ENCODE peak calls at places on chromosomes 5 and 9, in six cellular contexts. One of them, this sample, is unnamed.
A peak's percentile ranks its signal among the peaks of the same experiment; 100 is the strongest.

GRCh38 chr5:3856036-3856435 is 260.4 kb downstream of the IRX1 start:
- DNase-seq in NCI-H510A treated with DMSO at 0.1 percent for 48 hours: no peak
- DNase-seq in activated naive CD4-positive, alpha-beta T cell treated with anti-CD3 and anti-CD28 coated beads, Interleukin-2, amount 10 ng/mL, durations not matched to agents 7 days and 5 days: no peak
- DNase-seq in pancreas: no peak
- DNase-seq in NCI-H2081: no peak
- DNase-seq in stimulated activated CD8-positive, alpha-beta memory T cell treated with anti-CD3 and anti-CD28 coated beads, Interleukin-7, amount 100 ng/mL, for 1 hour: no peak
- DNase-seq in this sample: no peak

GRCh38 chr5:106691701-106692100 is 979.0 kb downstream of the EFNA5 start:
- DNase-seq in pancreas: no peak
- DNase-seq in NCI-H2081: no peak
- DNase-seq in stimulated activated CD8-positive, alpha-beta memory T cell treated with anti-CD3 and anti-CD28 coated beads, Interleukin-7, amount 100 ng/mL, for 1 hour: no peak
- DNase-seq in NCI-H510A treated with DMSO at 0.1 percent for 48 hours: no peak
- DNase-seq in activated naive CD4-positive, alpha-beta T cell treated with anti-CD3 and anti-CD28 coated beads, Interleukin-2, amount 10 ng/mL, durations not matched to agents 7 days and 5 days: no peak
- DNase-seq in this sample: no peak

GRCh38 chr9:73216016-73216415 is 64.4 kb downstream of the ANXA1 start:
- DNase-seq in activated naive CD4-positive, alpha-beta T cell treated with anti-CD3 and anti-CD28 coated beads, Interleukin-2, amount 10 ng/mL, durations not matched to agents 7 days and 5 days: no peak
- DNase-seq in stimulated activated CD8-positive, alpha-beta memory T cell treated with anti-CD3 and anti-CD28 coated beads, Interleukin-7, amount 100 ng/mL, for 1 hour: no peak
- DNase-seq in NCI-H510A treated with DMSO at 0.1 percent for 48 hours: no peak
- DNase-seq in NCI-H2081: no peak
- DNase-seq in pancreas: no peak
- DNase-seq in this sample: no peak

GRCh38 chr5:156479864-156480263 is 152.9 kb downstream of the SGCD start:
- DNase-seq in stimulated activated CD8-positive, alpha-beta memory T cell treated with anti-CD3 and anti-CD28 coated beads, Interleukin-7, amount 100 ng/mL, for 1 hour: no peak
- DNase-seq in NCI-H510A treated with DMSO at 0.1 percent for 48 hours: no peak
- DNase-seq in NCI-H2081: no peak
- DNase-seq in pancreas: no peak
- DNase-seq in activated naive CD4-positive, alpha-beta T cell treated with anti-CD3 and anti-CD28 coated beads, Interleukin-2, amount 10 ng/mL, durations not matched to agents 7 days and 5 days: no peak
- DNase-seq in this sample: no peak

GRCh38 chr9:78539904-78540303 is 243.0 kb downstream of the PSAT1 start:
- DNase-seq in NCI-H510A treated with DMSO at 0.1 percent for 48 hours: peak; percentile 9
- DNase-seq in stimulated activated CD8-positive, alpha-beta memory T cell treated with anti-CD3 and anti-CD28 coated beads, Interleukin-7, amount 100 ng/mL, for 1 hour: no peak
- DNase-seq in activated naive CD4-positive, alpha-beta T cell treated with anti-CD3 and anti-CD28 coated beads, Interleukin-2, amount 10 ng/mL, durations not matched to agents 7 days and 5 days: no peak
- DNase-seq in NCI-H2081: peak; percentile 54
- DNase-seq in pancreas: no peak
- DNase-seq in this sample: no peak

GRCh38 chr9:131323629-131324028 is 34.1 kb downstream of the PLPP7 start:
- DNase-seq in pancreas: peak; percentile 86
- DNase-seq in stimulated activated CD8-positive, alpha-beta memory T cell treated with anti-CD3 and anti-CD28 coated beads, Interleukin-7, amount 100 ng/mL, for 1 hour: no peak
- DNase-seq in NCI-H2081: no peak
- DNase-seq in activated naive CD4-positive, alpha-beta T cell treated with anti-CD3 and anti-CD28 coated beads, Interleukin-2, amount 10 ng/mL, durations not matched to agents 7 days and 5 days: no peak
- DNase-seq in NCI-H510A treated with DMSO at 0.1 percent for 48 hours: no peak
- DNase-seq in this sample: no peak

GRCh38 chr9:113712053-113712452 is 164.1 kb upstream of the ZNF618 start:
- DNase-seq in activated naive CD4-positive, alpha-beta T cell treated with anti-CD3 and anti-CD28 coated beads, Interleukin-2, amount 10 ng/mL, durations not matched to agents 7 days and 5 days: no peak
- DNase-seq in NCI-H2081: no peak
- DNase-seq in pancreas: no peak
- DNase-seq in NCI-H510A treated with DMSO at 0.1 percent for 48 hours: no peak
- DNase-seq in stimulated activated CD8-positive, alpha-beta memory T cell treated with anti-CD3 and anti-CD28 coated beads, Interleukin-7, amount 100 ng/mL, for 1 hour: no peak
- DNase-seq in this sample: no peak

GRCh38 chr5:44242791-44243190 is 146.4 kb downstream of the FGF10 start:
- DNase-seq in NCI-H510A treated with DMSO at 0.1 percent for 48 hours: no peak
- DNase-seq in pancreas: no peak
- DNase-seq in stimulated activated CD8-positive, alpha-beta memory T cell treated with anti-CD3 and anti-CD28 coated beads, Interleukin-7, amount 100 ng/mL, for 1 hour: no peak
- DNase-seq in activated naive CD4-positive, alpha-beta T cell treated with anti-CD3 and anti-CD28 coated beads, Interleukin-2, amount 10 ng/mL, durations not matched to agents 7 days and 5 days: no peak
- DNase-seq in NCI-H2081: no peak
- DNase-seq in this sample: no peak

GRCh38 chr9:36470891-36471290 is 70.8 kb upstream of the RNF38 start:
- DNase-seq in NCI-H2081: no peak
- DNase-seq in activated naive CD4-positive, alpha-beta T cell treated with anti-CD3 and anti-CD28 coated beads, Interleukin-2, amount 10 ng/mL, durations not matched to agents 7 days and 5 days: peak; percentile 79
- DNase-seq in stimulated activated CD8-positive, alpha-beta memory T cell treated with anti-CD3 and anti-CD28 coated beads, Interleukin-7, amount 100 ng/mL, for 1 hour: no peak
- DNase-seq in NCI-H510A treated with DMSO at 0.1 percent for 48 hours: no peak
- DNase-seq in pancreas: peak; percentile 7
- DNase-seq in this sample: peak; percentile 86

GRCh38 chr9:5832093-5832542 is 799 bp downstream of the ERMP1 start:
- DNase-seq in pancreas: no peak
- DNase-seq in stimulated activated CD8-positive, alpha-beta memory T cell treated with anti-CD3 and anti-CD28 coated beads, Interleukin-7, amount 100 ng/mL, for 1 hour: no peak
- DNase-seq in NCI-H2081: no peak
- DNase-seq in activated naive CD4-positive, alpha-beta T cell treated with anti-CD3 and anti-CD28 coated beads, Interleukin-2, amount 10 ng/mL, durations not matched to agents 7 days and 5 days: peak; percentile 50
- DNase-seq in NCI-H510A treated with DMSO at 0.1 percent for 48 hours: no peak
- DNase-seq in this sample: no peak

This sample was measured in activated effector memory CD4-positive, alpha-beta T cell treated with anti-CD3 and anti-CD28 coated beads, Interleukin-2, amount 50 U/mL, for 16 hours.